ENCODE peak calls at places on chromosome 9, in four cellular contexts. U is sigmoid colon; E is anterior cingulate cortex; F is stimulated activated naive CD8-positive, alpha-beta T cell treated with anti-CD3 and anti-CD28 coated beads, Interleukin-15, amount 100 ng/mL, for 72 hours. K is an unnamed sample.

GRCh38 chr9:18438300-18438925 is 35.5 kb upstream of the ADAMTSL1 start:
- DNase-seq in E (peak), U (peak), F (no peak), K (peak)

GRCh38 chr9:129346046-129346445 is 168.0 kb upstream of the IER5L start:
- DNase-seq in U (no peak), F (no peak), E (no peak), K (no peak)

GRCh38 chr9:911003-911402 is 65.5 kb upstream of the DMRT3 start:
- DNase-seq in F (no peak), E (no peak), U (no peak), K (peak)

GRCh38 chr9:125241863-125242739 is 958 bp upstream of the HSPA5 start:
- DNase-seq in E (no peak), U (peak), F (no peak), K (no peak)

GRCh38 chr9:137044502-137045177 is 1.3 kb downstream of the NPDC1 start:
- DNase-seq in E (no peak), F (no peak), U (no peak), K (no peak)

GRCh38 chr9:38306899-38307298 is 85.6 kb upstream of the ALDH1B1 start:
- DNase-seq in E (no peak), U (no peak), F (no peak), K (no peak)

GRCh38 chr9:99092643-99093491 is 12.0 kb upstream of the TGFBR1 start:
- DNase-seq in U (no peak), E (no peak), F (peak), K (no peak)

GRCh38 chr9:78029601-78030552 is 1.7 kb downstream of the GNAQ start:
- DNase-seq in U (peak), F (peak), E (peak), K (peak)

GRCh38 chr9:128987800-128988199 is 40.3 kb downstream of the NUP188 start:
- DNase-seq in U (no peak), F (no peak), E (no peak), K (no peak)

GRCh38 chr9:16277471-16277870 is 593.0 kb downstream of the BNC2 start:
- DNase-seq in E (no peak), U (no peak), F (no peak), K (peak)

GRCh38 chr9:110069326-110070248 is 138.4 kb downstream of the C9orf152 start:
- DNase-seq in F (no peak), U (peak), E (no peak), K (no peak)

GRCh38 chr9:38639577-38639940 is 19.2 kb upstream of the ANKRD18A start:
- DNase-seq in F (no peak), U (no peak), E (no peak), K (no peak)

GRCh38 chr9:113682297-113682771 is 193.8 kb upstream of the ZNF618 start:
- DNase-seq in E (peak), U (peak), F (peak), K (peak)

GRCh38 chr9:113310538-113310937 is 7.4 kb upstream of the RNF183 start:
- DNase-seq in F (no peak), U (no peak), E (no peak), K (no peak)

GRCh38 chr9:6973762-6974161 is 216.0 kb downstream of the KDM4C start:
- DNase-seq in F (peak), U (no peak), E (no peak), K (no peak)

GRCh38 chr9:20579544-20580309 is 42.6 kb downstream of the MLLT3 start:
- DNase-seq in E (no peak), U (no peak), F (peak), K (no peak)

GRCh38 chr9:96050048-96050875 is 174.8 kb downstream of the ERCC6L2 start:
- DNase-seq in U (no peak), E (no peak), F (no peak), K (no peak)

GRCh38 chr9:126700296-126700695 is 86.6 kb downstream of the LMX1B start:
- DNase-seq in F (no peak), E (no peak), U (peak), K (no peak)

GRCh38 chr9:81477669-81478068 is 211.7 kb downstream of the TLE1 start:
- DNase-seq in F (no peak), U (no peak), E (no peak), K (no peak)

GRCh38 chr9:75105841-75106240 is 17.5 kb downstream of the OSTF1 start:
- DNase-seq in E (no peak), U (no peak), F (no peak), K (no peak)